ENCODE peak calls at places on chromosomes 1 and 21, in six cellular contexts. R is HepG2, D is HCT116, I is upper lobe of left lung, N is K562, L is GM12878. K is an unnamed sample.
A peak's percentile ranks its signal among the peaks of the same experiment; 100 is the strongest.

GRCh38 chr1:68503085-68503484 is 6.2 kb upstream of the DEPDC1 start:
- ATAC-seq in R (no peak), D (no peak), I (no peak), N (no peak), L (no peak), K (no peak)

GRCh38 chr1:94118013-94118412 is 2.9 kb downstream of the ABCA4 start:
- ATAC-seq in R (no peak), D (no peak), I (peak; percentile 57), N (no peak), L (no peak), K (no peak)

GRCh38 chr1:168833801-168834224 is 104.8 kb upstream of the DPT start:
- ATAC-seq in R (peak; percentile 74), D (no peak), I (no peak), N (peak; percentile 33), L (peak; percentile 59), K (no peak)

GRCh38 chr1:221829327-221830011 is 87.6 kb upstream of the DUSP10 start:
- ATAC-seq in R (no peak), D (no peak), I (peak; percentile 48), N (no peak), L (peak; percentile 82), K (no peak)

GRCh38 chr21:17821121-17821520 is 2.0 kb upstream of the C21orf91 start:
- ATAC-seq in R (no peak), D (no peak), I (no peak), N (no peak), L (no peak), K (no peak)

GRCh38 chr1:160656737-160657476 is 10.1 kb upstream of the SLAMF1 start:
- ATAC-seq in R (no peak), D (no peak), I (no peak), N (no peak), L (peak; percentile 40), K (no peak)

GRCh38 chr1:152052606-152053005 is 15.8 kb upstream of the S100A11 start:
- ATAC-seq in R (peak; percentile 39), D (peak; percentile 31), I (peak; percentile 67), N (peak; percentile 68), L (peak; percentile 35), K (no peak)

GRCh38 chr1:105386489-105386888 is 1636.8 kb downstream of the AMY1C start:
- ATAC-seq in R (no peak), D (no peak), I (no peak), N (no peak), L (no peak), K (no peak)

GRCh38 chr1:15062479-15063099 is 91.0 kb upstream of the TMEM51 start:
- ATAC-seq in R (no peak), D (peak; percentile 28), I (no peak), N (no peak), L (no peak), K (no peak)

GRCh38 chr1:42734201-42735035 is 5.6 kb downstream of the CLDN19 start:
- ATAC-seq in R (peak; percentile 70), D (no peak), I (no peak), N (peak; percentile 3), L (no peak), K (no peak)

GRCh38 chr1:180278193-180278556 is 48.1 kb downstream of the LHX4 start:
- ATAC-seq in R (no peak), D (no peak), I (no peak), N (no peak), L (no peak), K (no peak)

GRCh38 chr1:195867638-195868037 is 740.6 kb downstream of the KCNT2 start:
- ATAC-seq in R (no peak), D (no peak), I (no peak), N (peak; percentile 8), L (no peak), K (no peak)

GRCh38 chr1:56469640-56470371 is 109.6 kb downstream of the PLPP3 start:
- ATAC-seq in R (no peak), D (no peak), I (peak; percentile 79), N (no peak), L (peak; percentile 58), K (peak; percentile 67)

GRCh38 chr1:31943546-31944184 is 5.5 kb upstream of the PTP4A2 start:
- ATAC-seq in R (no peak), D (no peak), I (no peak), N (no peak), L (peak; percentile 57), K (no peak)

GRCh38 chr1:44040856-44041255 is 9.6 kb upstream of the SLC6A9 start:
- ATAC-seq in R (no peak), D (no peak), I (no peak), N (no peak), L (peak; percentile 65), K (no peak)

GRCh38 chr1:108863984-108864383 is 7.1 kb upstream of the AKNAD1 start:
- ATAC-seq in R (no peak), D (no peak), I (no peak), N (no peak), L (peak; percentile 21), K (no peak)

GRCh38 chr21:30979054-30979453 is 59.2 kb downstream of the KRTAP19-8 start:
- ATAC-seq in R (no peak), D (no peak), I (no peak), N (no peak), L (no peak), K (no peak)

GRCh38 chr1:3676581-3677410 is 24.5 kb downstream of the TP73 start:
- ATAC-seq in R (no peak), D (no peak), I (no peak), N (peak; percentile 18), L (peak; percentile 67), K (no peak)

GRCh38 chr1:21251773-21252471 is 38.3 kb downstream of the ECE1 start:
- ATAC-seq in R (peak; percentile 85), D (peak; percentile 50), I (peak; percentile 79), N (no peak), L (no peak), K (peak; percentile 91)

GRCh38 chr1:81509619-81510018 is 291.1 kb upstream of the ADGRL2 start:
- ATAC-seq in R (no peak), D (no peak), I (no peak), N (no peak), L (no peak), K (peak; percentile 60)

GRCh38 chr1:235304549-235305451 is 23.2 kb downstream of the ARID4B start:
- ATAC-seq in R (no peak), D (no peak), I (peak; percentile 63), N (peak; percentile 15), L (peak; percentile 68), K (no peak)

GRCh38 chr1:218444173-218444572 is 99.0 kb downstream of the TGFB2 start:
- ATAC-seq in R (no peak), D (no peak), I (no peak), N (no peak), L (no peak), K (no peak)

GRCh38 chr1:162530318-162530984 is 31.1 kb upstream of the UAP1 start:
- ATAC-seq in R (no peak), D (no peak), I (peak; percentile 41), N (peak; percentile 57), L (peak; percentile 99), K (no peak)

GRCh38 chr1:22814176-22815042 is 103.8 kb downstream of the EPHB2 start:
- ATAC-seq in R (no peak), D (no peak), I (no peak), N (no peak), L (peak; percentile 38), K (no peak)

GRCh38 chr21:25664462-25665070 is 25.5 kb downstream of the JAM2 start:
- ATAC-seq in R (no peak), D (no peak), I (peak; percentile 31), N (no peak), L (no peak), K (peak; percentile 28)

GRCh38 chr21:44933199-44933937 is 6.5 kb upstream of the SLX9 start:
- ATAC-seq in R (no peak), D (no peak), I (no peak), N (no peak), L (no peak), K (no peak)
- TF ChIP-seq POLR2AphosphoS5 in R (no peak), D (no peak), I (no peak), N (no peak), L (no peak), K (no peak)

DNA sequence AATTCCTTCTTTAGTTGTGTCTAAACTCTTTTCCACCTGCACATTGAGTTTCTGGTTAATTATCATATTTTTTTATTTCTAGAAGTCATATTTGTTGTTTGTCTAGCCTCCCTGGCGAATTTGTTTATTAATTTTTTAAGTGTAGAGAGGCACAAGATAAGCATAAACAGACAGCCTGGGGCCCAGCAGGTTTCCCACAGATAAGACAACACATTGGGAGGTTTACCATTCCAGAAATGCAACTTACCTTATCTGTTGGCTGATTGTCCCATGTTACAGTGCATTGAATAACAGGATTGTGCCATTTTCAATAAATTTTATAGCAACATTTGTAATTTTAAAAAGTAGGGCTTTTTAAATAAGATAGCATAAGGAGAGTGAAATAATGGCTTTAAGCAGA is 34.9 kb downstream of the COG2 start:
- ATAC-seq in R (no peak), D (no peak), I (no peak), N (no peak), L (no peak), K (no peak)
- H3K36me3 ChIP-seq in R (peaks cover 60% of the 10 kb centered on the region), D (peaks cover 2% of the 10 kb centered on the region), I (peaks cover 96% of the 10 kb centered on the region), N (peaks cover 82% of the 10 kb centered on the region), L (peaks cover 3% of the 10 kb centered on the region), K (peaks cover 4% of the 10 kb centered on the region)

GRCh38 chr1:117123274-117123673 is 1.7 kb upstream of the TRIM45 start:
- ATAC-seq in R (no peak), D (no peak), I (no peak), N (no peak), L (no peak), K (no peak)

GRCh38 chr1:117120774-117121588 is 568 bp downstream of the TRIM45 start:
- ATAC-seq in R (peak; percentile 49), D (peak; percentile 31), I (peak; percentile 68), N (peak; percentile 56), L (peak; percentile 44), K (peak; percentile 44)

GRCh38 chr1:117118101-117118500 is 3.4 kb downstream of the TRIM45 start:
- ATAC-seq in R (no peak), D (no peak), I (no peak), N (no peak), L (no peak), K (no peak)

GRCh38 chr1:117122297-117123025 is 912 bp upstream of the TRIM45 start:
- ATAC-seq in R (no peak), D (no peak), I (no peak), N (no peak), L (no peak), K (no peak)

GRCh38 chr1:117121589-117122296 is at the start of gene TRIM45:
- ATAC-seq in R (peak; percentile 99), D (peak; percentile 97), I (peak; percentile 98), N (peak; percentile 98), L (peak; percentile 95), K (peak; percentile 99)
- TF ChIP-seq POLR2A in R (peak; percentile 61), D (peak; percentile 32), I (peak; percentile 56), N (peak; percentile 79), L (peak; percentile 59), K (no peak)

GRCh38 chr1:225765982-225766674 is 11.5 kb upstream of the SRP9 start:
- ATAC-seq in R (no peak), D (no peak), I (no peak), N (no peak), L (no peak), K (no peak)

GRCh38 chr1:225766967-225767413 is 10.6 kb upstream of the SRP9 start:
- ATAC-seq in R (peak; percentile 1), D (no peak), I (peak; percentile 57), N (peak; percentile 63), L (no peak), K (peak; percentile 29)

GRCh38 chr1:225762444-225762843 is 15.2 kb upstream of the SRP9 start:
- ATAC-seq in R (peak; percentile 61), D (no peak), I (peak; percentile 84), N (peak; percentile 18), L (no peak), K (no peak)

GRCh38 chr1:225762002-225762441 is 15.6 kb upstream of the SRP9 start:
- ATAC-seq in R (no peak), D (no peak), I (peak; percentile 48), N (peak; percentile 18), L (no peak), K (no peak)

GRCh38 chr1:225763815-225764548 is 13.6 kb upstream of the SRP9 start:
- ATAC-seq in R (no peak), D (no peak), I (peak; percentile 7), N (no peak), L (peak; percentile 59), K (no peak)
- TF ChIP-seq POLR2AphosphoS5 in R (no peak), D (no peak), I (no peak), N (no peak), L (no peak), K (no peak)